ENCODE peak calls at places on chromosome 10, in nine cellular contexts. R is ACHN; X is stimulated activated naive CD8-positive, alpha-beta T cell treated with anti-CD3 and anti-CD28 coated beads, Interleukin-15, Interleukin-2, amounts not matched to agents 100 U/mL and 50 U/mL, for 24 hours; V is iris pigment epithelial cell; D is activated T-helper 1 cell treated with Interleukin-2 at 50 U/mL for 16 hours; C is ELR; H is H9; N is hepatic stellate cell; I is epithelial cell of proximal tubule. Z is an unnamed sample.
A peak's percentile ranks its signal among the peaks of the same experiment; 100 is the strongest.

GRCh38 chr10:126459032-126459831 is 71.0 kb upstream of the ADAM12 start:
- DNase-seq in R (peak; percentile 4), X (no peak), V (peak; percentile 26), D (no peak), C (peak; percentile 42), H (no peak), N (no peak), I (peak; percentile 56), Z (peak; percentile 54)

GRCh38 chr10:70726909-70727495 is 54.7 kb downstream of the ADAMTS14 start:
- DNase-seq in R (no peak), X (no peak), V (no peak), D (no peak), C (no peak), H (no peak), N (no peak), I (no peak), Z (no peak)

GRCh38 chr10:29865700-29866355 is 193.6 kb downstream of the JCAD start:
- DNase-seq in R (no peak), X (no peak), V (peak; percentile 34), D (no peak), C (no peak), H (no peak), N (no peak), I (no peak), Z (no peak)

GRCh38 chr10:103605359-103606156 is 112.1 kb downstream of the NEURL1 start:
- DNase-seq in R (peak; percentile 31), X (peak; percentile 55), V (peak; percentile 60), D (no peak), C (peak; percentile 63), H (peak; percentile 67), N (peak; percentile 91), I (no peak), Z (peak; percentile 70)

GRCh38 chr10:110893559-110894179 is 21.9 kb downstream of the PDCD4 start:
- DNase-seq in R (peak; percentile 69), X (no peak), V (peak; percentile 44), D (no peak), C (peak; percentile 70), H (no peak), N (no peak), I (no peak), Z (peak; percentile 38)

GRCh38 chr10:89217057-89217990 is 10.2 kb upstream of the CH25H start:
- DNase-seq in R (peak; percentile 69), X (peak; percentile 67), V (peak; percentile 57), D (peak; percentile 22), C (peak; percentile 73), H (no peak), N (peak; percentile 17), I (no peak), Z (peak; percentile 65)

GRCh38 chr10:133457100-133457841 is 3.5 kb downstream of the SCART1 start:
- DNase-seq in R (no peak), X (no peak), V (no peak), D (no peak), C (no peak), H (no peak), N (no peak), I (no peak), Z (no peak)

GRCh38 chr10:29078919-29079318 is 210.0 kb upstream of the LYZL1 start:
- DNase-seq in R (no peak), X (no peak), V (no peak), D (no peak), C (no peak), H (no peak), N (no peak), I (no peak), Z (no peak)

GRCh38 chr10:94129393-94130130 is 135.8 kb downstream of the PLCE1 start:
- DNase-seq in R (peak; percentile 17), X (no peak), V (peak; percentile 70), D (no peak), C (peak; percentile 66), H (no peak), N (peak; percentile 47), I (no peak), Z (peak; percentile 69)

GRCh38 chr10:79298403-79299244 is 48.6 kb upstream of the PPIF start:
- DNase-seq in R (peak; percentile 96), X (peak; percentile 71), V (peak; percentile 98), D (no peak), C (peak; percentile 100), H (no peak), N (peak; percentile 98), I (peak; percentile 38), Z (peak; percentile 99)

GRCh38 chr10:62377966-62378365 is 3.8 kb downstream of the ZNF365 start:
- DNase-seq in R (no peak), X (no peak), V (no peak), D (no peak), C (no peak), H (no peak), N (no peak), I (no peak), Z (no peak)

GRCh38 chr10:72270607-72271281 is 3.0 kb upstream of the DDIT4 start:
- DNase-seq in R (no peak), X (no peak), V (no peak), D (no peak), C (no peak), H (no peak), N (no peak), I (no peak), Z (no peak)

GRCh38 chr10:93854985-93855384 is 38.8 kb upstream of the SLC35G1 start:
- DNase-seq in R (no peak), X (no peak), V (no peak), D (no peak), C (no peak), H (no peak), N (no peak), I (no peak), Z (no peak)

GRCh38 chr10:113051456-113051855 is 101.4 kb downstream of the TCF7L2 start:
- DNase-seq in R (no peak), X (no peak), V (no peak), D (no peak), C (no peak), H (no peak), N (no peak), I (no peak), Z (no peak)

GRCh38 chr10:98363188-98363587 is 51.8 kb downstream of the PYROXD2 start:
- DNase-seq in R (no peak), X (no peak), V (no peak), D (no peak), C (no peak), H (no peak), N (no peak), I (no peak), Z (no peak)

GRCh38 chr10:72763201-72763600 is 71.3 kb downstream of the MCU start:
- DNase-seq in R (no peak), X (no peak), V (no peak), D (no peak), C (no peak), H (no peak), N (no peak), I (no peak), Z (no peak)

GRCh38 chr10:113232928-113233511 is 283.0 kb downstream of the TCF7L2 start:
- DNase-seq in R (no peak), X (no peak), V (no peak), D (no peak), C (no peak), H (no peak), N (no peak), I (no peak), Z (no peak)

GRCh38 chr10:97298223-97298571 is 5.8 kb upstream of the ARHGAP19 start:
- DNase-seq in R (no peak), X (no peak), V (no peak), D (no peak), C (no peak), H (no peak), N (no peak), I (no peak), Z (no peak)

GRCh38 chr10:44636625-44637024 is 251.7 kb upstream of the CXCL12 start:
- DNase-seq in R (no peak), X (no peak), V (no peak), D (no peak), C (no peak), H (no peak), N (no peak), I (no peak), Z (no peak)

GRCh38 chr10:110010076-110011069 is 2.6 kb downstream of the ADD3 start:
- DNase-seq in R (no peak), X (no peak), V (peak; percentile 41), D (peak; percentile 22), C (peak; percentile 24), H (no peak), N (no peak), I (no peak), Z (no peak)

GRCh38 chr10:71268247-71268691 is 50.8 kb upstream of the SLC29A3 start:
- DNase-seq in R (peak; percentile 24), X (no peak), V (peak; percentile 38), D (no peak), C (peak; percentile 37), H (peak; percentile 68), N (peak; percentile 72), I (no peak), Z (peak; percentile 25)

GRCh38 chr10:89458289-89458688 is 43.9 kb downstream of the IFIT5 start:
- DNase-seq in R (peak; percentile 80), X (no peak), V (peak; percentile 83), D (no peak), C (peak; percentile 82), H (no peak), N (no peak), I (no peak), Z (peak; percentile 86)

GRCh38 chr10:51544933-51545332 is 154.5 kb downstream of the CSTF2T start:
- DNase-seq in R (no peak), X (no peak), V (no peak), D (no peak), C (no peak), H (no peak), N (no peak), I (no peak), Z (no peak)